ENCODE peak calls at places on chromosome 18, in four cellular contexts. L, D, G and Y are unnamed samples.

GRCh38 chr18:22169011-22169888 is at the start of gene GATA6:
- DNase-seq in L (peak; percentile 13), D (peak; percentile 77), G (peak; percentile 92), Y (peak; percentile 77)

GRCh38 chr18:58038063-58038462 is 6.0 kb upstream of the NEDD4L start:
- DNase-seq in L (no peak), D (no peak), G (no peak), Y (no peak)

GRCh38 chr18:45402485-45403056 is 212.7 kb upstream of the SLC14A2 start:
- DNase-seq in L (no peak), D (no peak), G (no peak), Y (peak; percentile 17)

GRCh38 chr18:32910694-32911296 is 138.0 kb upstream of the KLHL14 start:
- DNase-seq in L (no peak), D (no peak), G (no peak), Y (no peak)

GRCh38 chr18:61924550-61924949 is 31.7 kb upstream of the RNF152 start:
- DNase-seq in L (no peak), D (no peak), G (no peak), Y (no peak)

GRCh38 chr18:3692113-3692621 is 242.2 kb downstream of the TGIF1 start:
- DNase-seq in L (no peak), D (no peak), G (no peak), Y (no peak)

GRCh38 chr18:70047931-70048603 is 100.4 kb upstream of the CD226 start:
- DNase-seq in L (no peak), D (no peak), G (no peak), Y (peak; percentile 57)

GRCh38 chr18:69689081-69689759 is 258.5 kb downstream of the CD226 start:
- DNase-seq in L (no peak), D (no peak), G (no peak), Y (no peak)

GRCh38 chr18:79545255-79545654 is 134.3 kb upstream of the CTDP1 start:
- DNase-seq in L (no peak), D (no peak), G (no peak), Y (no peak)

GRCh38 chr18:23437357-23438045 is 15.6 kb upstream of the RIOK3 start:
- DNase-seq in L (peak; percentile 66), D (peak; percentile 53), G (peak; percentile 91), Y (no peak)

GRCh38 chr18:59851784-59852399 is 47.9 kb upstream of the PMAIP1 start:
- DNase-seq in L (no peak), D (no peak), G (no peak), Y (no peak)

GRCh38 chr18:48888681-48889080 is 62.1 kb downstream of the SMAD7 start:
- DNase-seq in L (no peak), D (no peak), G (no peak), Y (no peak)

GRCh38 chr18:35458677-35459441 is 38.9 kb downstream of the INO80C start:
- DNase-seq in L (no peak), D (no peak), G (no peak), Y (no peak)

GRCh38 chr18:45167631-45168225 is 447.5 kb upstream of the SLC14A2 start:
- DNase-seq in L (no peak), D (no peak), G (no peak), Y (no peak)

GRCh38 chr18:12657849-12658829 is at the start of gene SPIRE1:
- DNase-seq in L (peak; percentile 6), D (peak; percentile 55), G (peak; percentile 86), Y (no peak)

GRCh38 chr18:68800075-68800474 is 2.2 kb downstream of the CCDC102B start:
- DNase-seq in L (no peak), D (no peak), G (peak; percentile 25), Y (no peak)

GRCh38 chr18:79941473-79942119 is 9.9 kb downstream of the SLC66A2 start:
- DNase-seq in L (no peak), D (no peak), G (no peak), Y (no peak)

GRCh38 chr18:74902170-74902465 is 304.4 kb downstream of the ZNF407 start:
- DNase-seq in L (no peak), D (no peak), G (no peak), Y (no peak)

GRCh38 chr18:40048886-40049650 is 1906.0 kb upstream of the PIK3C3 start:
- DNase-seq in L (no peak), D (no peak), G (no peak), Y (no peak)

GRCh38 chr18:58525517-58525916 is 103.4 kb downstream of the ALPK2 start:
- DNase-seq in L (no peak), D (no peak), G (no peak), Y (no peak)

GRCh38 chr18:54561864-54562263 is 29.2 kb upstream of the DYNAP start:
- DNase-seq in L (no peak), D (no peak), G (no peak), Y (no peak)

GRCh38 chr18:69622961-69623360 is 222.3 kb downstream of the DOK6 start:
- DNase-seq in L (no peak), D (no peak), G (no peak), Y (no peak)

GRCh38 chr18:77061291-77061945 is 71.2 kb downstream of the MBP start:
- DNase-seq in L (no peak), D (no peak), G (no peak), Y (no peak)

GRCh38 chr18:457120-457519 is 43.4 kb downstream of the COLEC12 start:
- DNase-seq in L (no peak), D (no peak), G (peak; percentile 53), Y (peak; percentile 76)

GRCh38 chr18:7904529-7904928 is 337.4 kb downstream of the PTPRM start:
- DNase-seq in L (no peak), D (no peak), G (no peak), Y (no peak)

GRCh38 chr18:44937985-44938384 is 257.3 kb downstream of the SETBP1 start:
- DNase-seq in L (no peak), D (no peak), G (peak; percentile 9), Y (no peak)

GRCh38 chr18:48922801-48923730 is 27.7 kb downstream of the SMAD7 start:
- DNase-seq in L (no peak), D (no peak), G (peak; percentile 27), Y (no peak)